ENCODE peak calls at places on chromosome 5, in ten cellular contexts. H, J, Y, K, G, D, Z, W, U and R are unnamed samples.

GRCh38 chr5:150598821-150599273 is 41.6 kb upstream of the SYNPO start:
- DNase-seq in K (no peak), U (no peak), Y (peak; percentile 94), G (no peak), H (no peak), Z (no peak), W (peak; percentile 79), D (no peak), J (no peak), R (no peak)

GRCh38 chr5:63164339-63164738 is 585.7 kb downstream of the LRRC70 start:
- DNase-seq in U (no peak), K (no peak), H (no peak), W (no peak), Z (no peak), G (no peak), Y (no peak), J (no peak), D (no peak), R (no peak)

GRCh38 chr5:180586870-180587269 is 4.4 kb downstream of the SCGB3A1 start:
- DNase-seq in D (no peak), H (no peak), K (no peak), G (no peak), J (no peak), W (no peak), Z (no peak), U (no peak), Y (no peak), R (no peak)

GRCh38 chr5:105931782-105932489 is 1738.8 kb downstream of the EFNA5 start:
- DNase-seq in H (no peak), J (no peak), G (no peak), K (peak; percentile 73), W (no peak), Y (no peak), D (peak; percentile 57), Z (no peak), U (no peak), R (no peak)

GRCh38 chr5:32531885-32532520 is 53.4 kb upstream of the SUB1 start:
- DNase-seq in W (peak; percentile 24), D (peak; percentile 45), U (no peak), J (no peak), K (peak; percentile 74), Z (peak; percentile 71), Y (peak; percentile 53), G (no peak), H (peak; percentile 41), R (peak; percentile 74)

GRCh38 chr5:131758520-131758900 is 38.3 kb downstream of the FNIP1 start:
- DNase-seq in J (no peak), D (peak; percentile 17), G (no peak), Y (no peak), Z (no peak), W (no peak), H (no peak), K (peak; percentile 57), U (no peak), R (no peak)

GRCh38 chr5:33120671-33121070 is 320.1 kb upstream of the TARS1 start:
- DNase-seq in J (no peak), H (no peak), U (no peak), Y (no peak), K (peak; percentile 90), Z (no peak), W (no peak), G (no peak), D (peak; percentile 91), R (no peak)

GRCh38 chr5:141186897-141187512 is at the start of gene PCDHB9:
- DNase-seq in J (no peak), Y (no peak), G (no peak), W (peak; percentile 17), U (no peak), Z (peak; percentile 21), K (peak; percentile 8), H (no peak), D (no peak), R (peak; percentile 40)

GRCh38 chr5:115415143-115415491 is 118.7 kb upstream of the CCDC112 start:
- DNase-seq in D (peak; percentile 81), H (no peak), U (no peak), Y (peak; percentile 82), W (peak; percentile 90), J (no peak), Z (peak; percentile 74), K (peak; percentile 82), G (no peak), R (peak; percentile 21)

GRCh38 chr5:41010572-41010971 is 60.6 kb downstream of the MROH2B start:
- DNase-seq in K (no peak), D (no peak), Z (no peak), H (no peak), G (no peak), J (no peak), Y (no peak), W (no peak), U (no peak), R (no peak)

GRCh38 chr5:176596689-176597416 is 13.1 kb downstream of the GPRIN1 start:
- DNase-seq in W (no peak), D (no peak), G (peak; percentile 38), U (no peak), H (peak; percentile 66), J (no peak), Z (peak; percentile 79), K (no peak), Y (peak; percentile 58), R (peak; percentile 13)

GRCh38 chr5:71922584-71923106 is 184.6 kb upstream of the MAP1B start:
- DNase-seq in Y (peak; percentile 96), G (no peak), K (peak; percentile 64), W (peak; percentile 92), Z (peak; percentile 38), U (no peak), H (no peak), J (no peak), D (peak; percentile 96), R (peak; percentile 7)

DNA sequence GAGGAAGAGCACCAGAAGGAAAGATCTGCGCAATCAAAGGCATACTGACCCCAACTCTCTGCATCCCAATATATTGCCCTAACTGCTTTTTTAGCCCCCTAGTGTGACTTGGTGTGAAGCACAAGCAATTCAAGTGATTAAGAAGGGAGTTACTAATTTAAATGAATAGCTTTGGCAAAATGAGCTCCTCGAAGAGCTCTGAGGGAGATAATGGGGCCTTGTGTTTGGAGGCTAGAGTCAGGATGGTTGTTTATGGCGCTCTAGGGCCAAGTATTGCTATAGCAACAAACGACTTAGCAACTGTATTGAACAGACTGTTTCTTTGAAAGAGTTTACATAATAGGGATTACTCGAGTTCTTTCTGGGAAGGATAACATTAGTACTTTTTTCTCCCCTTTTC is 11.5 kb upstream of the C5orf58 start:
- DNase-seq in W (no peak), H (no peak), Z (peak; percentile 42), Y (no peak), J (no peak), K (peak; percentile 6), U (no peak), D (no peak), G (no peak), R (no peak)
- TF ChIP-seq CTCF in W (no peak), H (peak; percentile 16), Z (no peak), Y (no peak), J (no peak), K (no peak), U (no peak), D (no peak), G (no peak), R (no peak)

DNA sequence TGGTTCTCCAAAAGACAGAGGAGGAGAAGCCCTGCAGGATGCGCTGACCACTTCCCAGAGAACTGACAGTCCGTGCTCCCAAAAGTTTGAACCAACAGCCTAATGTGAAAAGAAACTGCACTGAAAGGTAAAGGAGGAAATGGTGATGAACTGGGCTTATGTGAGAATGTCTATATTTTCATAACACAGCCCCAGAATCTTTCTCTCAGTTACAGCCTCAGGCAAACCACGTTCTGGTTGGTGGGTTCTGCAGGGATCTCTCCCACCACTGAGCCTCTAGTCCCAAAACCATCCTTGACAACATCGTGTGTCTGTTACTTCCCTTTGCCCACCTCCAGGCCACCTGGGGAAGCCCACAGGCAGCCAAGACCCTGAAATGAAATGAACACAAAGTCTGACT is 23.9 kb downstream of the SPARC start:
- DNase-seq in Z (no peak), H (peak; percentile 48), K (no peak), W (no peak), Y (no peak), G (no peak), U (no peak), D (no peak), J (no peak), R (peak; percentile 89)
- H3K4me3 ChIP-seq in Z (no peak overlapping the region), H (peak overlapping the region; percentile 26), K (no peak overlapping the region), W (no peak overlapping the region), Y (no peak overlapping the region), G (no peak overlapping the region), U (no peak overlapping the region), D (no peak overlapping the region), J (no peak overlapping the region), R (peak overlapping the region; percentile 48)

DNA sequence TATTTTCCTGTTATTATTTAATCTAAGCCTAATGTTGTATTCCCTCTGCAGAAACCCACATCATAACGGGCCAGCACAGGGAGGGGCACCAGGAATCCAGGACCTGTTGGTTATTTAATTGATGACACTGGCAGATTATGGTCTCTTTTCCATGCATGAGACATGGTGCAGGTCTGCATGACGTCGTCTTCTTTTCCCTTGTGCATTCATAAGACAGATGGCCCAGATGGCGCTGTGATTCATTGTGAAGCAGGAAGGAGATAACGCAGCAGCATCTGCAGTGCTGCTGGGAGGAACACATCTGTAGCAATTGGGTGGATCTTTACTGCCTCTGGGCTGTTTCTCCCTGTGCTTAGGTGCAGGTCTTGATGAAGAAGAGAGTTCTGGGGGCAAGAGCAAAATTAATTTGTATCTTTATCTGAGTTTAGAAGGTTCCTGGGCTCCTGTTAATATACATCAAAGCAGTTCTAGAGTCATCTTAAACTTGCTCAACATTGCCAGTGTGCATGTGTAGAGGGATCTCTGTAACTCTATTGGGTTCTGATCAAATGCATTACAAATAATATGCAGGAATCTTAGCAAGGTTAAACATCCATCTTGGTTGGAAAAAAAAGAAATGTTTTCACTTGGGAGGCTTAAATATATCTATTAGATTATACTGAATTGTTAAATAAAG is 176.1 kb downstream of the PCSK1 start:
- DNase-seq in K (peak; percentile 96), Z (peak; percentile 55), Y (peak; percentile 74), J (no peak), U (no peak), H (no peak), G (no peak), D (peak; percentile 86), W (peak; percentile 20), R (peak; percentile 70)
- TF ChIP-seq CTCF in K (peak; percentile 18), Z (peak; percentile 5), Y (no peak), J (no peak), U (no peak), H (peak; percentile 46), G (no peak), D (no peak), W (no peak), R (peak; percentile 21)

DNA sequence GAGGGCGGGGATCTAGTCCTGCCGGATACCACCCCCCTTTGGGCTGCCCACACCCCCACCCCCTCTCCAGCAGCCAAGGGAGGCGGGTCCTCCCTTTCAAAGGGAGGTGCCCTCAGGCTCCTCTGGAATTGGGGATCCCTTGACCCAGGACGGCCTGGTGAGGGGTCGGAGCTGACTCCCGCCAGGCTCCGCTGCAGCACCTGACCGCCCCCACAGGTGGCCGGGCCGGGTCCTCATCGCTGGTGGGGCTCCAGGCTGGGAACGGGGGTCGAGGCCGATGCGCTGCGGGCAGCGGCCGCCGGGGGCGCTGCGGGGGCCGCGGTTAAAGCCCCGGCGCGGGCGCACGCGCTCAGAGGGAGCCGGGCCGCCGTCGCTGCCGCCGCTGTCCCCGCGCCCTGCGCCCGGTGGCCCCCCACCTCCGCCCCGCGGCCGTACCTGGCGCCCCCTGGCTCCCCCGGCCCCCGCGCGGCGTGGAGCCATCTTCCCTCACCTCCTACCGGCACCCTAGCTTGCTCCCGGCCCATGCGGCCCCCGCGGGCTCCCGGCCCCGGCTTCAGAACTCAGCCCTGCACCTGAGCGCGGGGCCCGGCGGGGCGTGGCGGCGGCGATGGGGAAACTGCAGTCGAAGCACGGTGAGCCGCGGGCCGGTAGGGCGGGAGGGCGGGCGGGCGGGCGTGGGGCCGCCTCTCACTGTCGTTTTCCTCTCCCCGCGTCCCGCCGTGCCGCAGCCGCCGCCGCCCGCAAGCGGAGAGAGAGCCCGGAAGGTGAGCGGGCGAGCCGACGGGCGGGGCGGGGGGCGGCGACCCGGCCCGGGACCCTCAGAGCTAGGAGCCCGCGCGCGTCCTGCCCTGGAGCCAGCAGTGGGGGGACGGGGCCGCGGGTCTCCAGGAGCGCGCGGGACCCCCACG is at the start of gene NKD2:
- DNase-seq in Z (peak; percentile 81), G (peak; percentile 57), Y (no peak), D (no peak), J (no peak), W (no peak), U (peak; percentile 60), H (peak; percentile 37), K (no peak), R (no peak)
- H3K4me3 ChIP-seq in Z (peak within 1 kb of the TSS; percentile 49), G (peak within 1 kb of the TSS; percentile 55), Y (no peak within 1 kb of the TSS), D (peak within 1 kb of the TSS; percentile 57), J (peak within 1 kb of the TSS; percentile 76), W (no peak within 1 kb of the TSS), U (peak within 1 kb of the TSS; percentile 51), H (no peak within 1 kb of the TSS), K (peak within 1 kb of the TSS; percentile 7), R (no peak within 1 kb of the TSS)